ENCODE peak calls at places on chromosomes 7 and 10, in nine cellular contexts. B is left ventricle myocardium superior; A is ACHN; U is fibroblast of the aortic adventitia; Q is activated T-helper 2 cell treated with anti-CD3 and anti-CD28 coated beads, Interferon-gamma antibody, Interleukin-2, Interleukin-4, amounts not matched to agents 10 μg/mL and 5 μg/mL and 100 μg/mL, durations not matched to agents 14 hours and 24 hours and 36 hours; Z is GM18507; R is heart right ventricle; Y is nephron progenitor cell; K is astrocyte of the spinal cord. T is an unnamed sample.

GRCh38 chr10:110512461-110513187 is 14.9 kb downstream of the DUSP5 start:
- DNase-seq in R (no peak), Z (no peak), A (peak), K (peak), Y (no peak), B (no peak), U (peak), Q (no peak), T (peak)

GRCh38 chr7:108014747-108015682 is 12.1 kb upstream of the LAMB1 start:
- DNase-seq in U (peak), A (no peak), Z (no peak), Q (no peak), R (no peak), Y (no peak), B (no peak), K (peak), T (peak)

GRCh38 chr7:18638594-18639452 is 143.3 kb downstream of the HDAC9 start:
- DNase-seq in U (peak), Y (no peak), R (no peak), Z (no peak), Q (no peak), K (peak), A (no peak), B (no peak), T (peak)

GRCh38 chr10:3046941-3047621 is 20.3 kb upstream of the PFKP start:
- DNase-seq in Y (no peak), Z (no peak), Q (no peak), A (peak), U (no peak), B (no peak), K (peak), R (no peak), T (no peak)

GRCh38 chr7:55971045-55971444 is 6.7 kb downstream of the NIPSNAP2 start:
- DNase-seq in K (no peak), Q (no peak), Z (no peak), Y (no peak), B (peak), R (peak), A (peak), U (no peak), T (no peak)

GRCh38 chr7:2032876-2033407 is 199.8 kb downstream of the MAD1L1 start:
- DNase-seq in B (peak), Q (no peak), Y (no peak), A (no peak), U (no peak), Z (no peak), K (no peak), R (no peak), T (no peak)

GRCh38 chr10:75187961-75188426 is 22.6 kb upstream of the VDAC2 start:
- DNase-seq in Z (peak), Q (peak), B (no peak), U (peak), R (peak), K (peak), A (peak), Y (peak), T (peak)

GRCh38 chr7:30074422-30075030 is 46.3 kb downstream of the PLEKHA8 start:
- DNase-seq in R (no peak), K (peak), U (peak), A (peak), B (no peak), Y (no peak), Q (no peak), Z (no peak), T (peak)

GRCh38 chr10:22253578-22253882 is 35.7 kb upstream of the EBLN1 start:
- DNase-seq in K (no peak), U (no peak), R (peak), A (no peak), Q (no peak), B (peak), Z (no peak), Y (peak), T (peak)

GRCh38 chr7:101386177-101386557 is 23.5 kb downstream of the COL26A1 start:
- DNase-seq in Y (no peak), B (no peak), U (no peak), R (no peak), A (no peak), Z (no peak), K (no peak), Q (no peak), T (no peak)

GRCh38 chr7:37674534-37674933 is 9.0 kb upstream of the GPR141 start:
- DNase-seq in A (no peak), Q (no peak), Z (no peak), B (no peak), Y (no peak), K (no peak), R (no peak), U (no peak), T (no peak)

GRCh38 chr7:6497637-6497905 is 49.8 kb upstream of the DAGLB start:
- DNase-seq in R (no peak), U (no peak), Q (no peak), B (no peak), Y (no peak), A (no peak), Z (no peak), K (no peak), T (no peak)

GRCh38 chr7:76191783-76192240 is 9.9 kb upstream of the SRRM3 start:
- DNase-seq in Y (no peak), B (no peak), R (no peak), A (peak), K (peak), U (peak), Z (no peak), Q (no peak), T (peak)

GRCh38 chr10:68938117-68938516 is 17.9 kb upstream of the DDX21 start:
- DNase-seq in Z (no peak), U (peak), A (peak), B (no peak), Y (no peak), K (no peak), Q (no peak), R (no peak), T (no peak)

GRCh38 chr10:43594944-43595589 is 11.2 kb upstream of the ZNF485 start:
- DNase-seq in U (peak), Z (peak), A (peak), B (no peak), R (peak), K (peak), Q (peak), Y (no peak), T (peak)

GRCh38 chr10:21160116-21160515 is 263.0 kb upstream of the NEBL start:
- DNase-seq in Q (no peak), A (no peak), Z (no peak), U (no peak), Y (no peak), R (no peak), B (no peak), K (no peak), T (no peak)

GRCh38 chr7:28176174-28176573 is 4.4 kb downstream of the JAZF1 start:
- DNase-seq in Q (no peak), R (no peak), K (no peak), A (no peak), B (no peak), U (no peak), Y (no peak), Z (no peak), T (peak)

GRCh38 chr7:6228363-6228762 is 44.1 kb downstream of the CYTH3 start:
- DNase-seq in Q (no peak), U (no peak), Y (peak), K (peak), Z (no peak), B (no peak), A (no peak), R (peak), T (peak)

GRCh38 chr10:99785646-99786045 is 3.2 kb downstream of the ABCC2 start:
- DNase-seq in Y (no peak), Q (no peak), R (no peak), U (no peak), B (no peak), A (no peak), Z (no peak), K (no peak), T (no peak)

GRCh38 chr7:92813390-92814024 is 22.9 kb downstream of the CDK6 start:
- DNase-seq in U (no peak), Z (no peak), Q (no peak), B (no peak), K (peak), A (no peak), R (no peak), Y (no peak), T (peak)

GRCh38 chr10:69335063-69335587 is 56.8 kb downstream of the HK1 start:
- DNase-seq in Q (no peak), B (peak), Z (no peak), Y (no peak), A (no peak), R (peak), U (peak), K (peak), T (no peak)

GRCh38 chr10:124748206-124748605 is 4.0 kb upstream of the FAM53B start:
- DNase-seq in Y (no peak), Z (no peak), K (no peak), Q (no peak), B (no peak), A (no peak), R (no peak), U (no peak), T (peak)

GRCh38 chr10:31103096-31103495 is 71.4 kb upstream of the ZNF438 start:
- DNase-seq in Q (no peak), R (no peak), U (no peak), A (no peak), Y (peak), K (peak), B (no peak), Z (no peak), T (no peak)

GRCh38 chr7:151940048-151940845 is 16.0 kb upstream of the GALNTL5 start:
- DNase-seq in Q (no peak), Y (no peak), R (no peak), B (peak), Z (no peak), A (peak), K (peak), U (peak), T (peak)

GRCh38 chr10:74213571-74214162 is 62.6 kb downstream of the ADK start:
- DNase-seq in Z (no peak), K (peak), U (peak), A (peak), Q (no peak), R (peak), Y (no peak), B (peak), T (peak)

GRCh38 chr7:29950480-29950879 is 39.1 kb downstream of the SCRN1 start:
- DNase-seq in Q (no peak), K (no peak), R (no peak), B (no peak), Y (no peak), U (no peak), Z (no peak), A (no peak), T (no peak)

GRCh38 chr10:114174462-114175190 is 623 bp upstream of the CCDC186 start:
- DNase-seq in Y (no peak), A (no peak), B (peak), Z (no peak), R (peak), U (peak), Q (no peak), K (peak), T (peak)

GRCh38 chr7:78153285-78153684 is 354.7 kb downstream of the PHTF2 start:
- DNase-seq in R (no peak), A (no peak), Y (no peak), K (no peak), B (no peak), U (no peak), Q (no peak), Z (no peak), T (no peak)

GRCh38 chr7:99563650-99564049 is 5.2 kb downstream of the ZNF655 start:
- DNase-seq in Q (no peak), A (peak), Z (no peak), Y (no peak), K (peak), U (peak), R (no peak), B (no peak), T (peak)

GRCh38 chr10:70378122-70378521 is 4.3 kb downstream of the LRRC20 start:
- DNase-seq in R (no peak), Y (no peak), Q (no peak), B (no peak), U (peak), K (peak), Z (no peak), A (peak), T (peak)

GRCh38 chr7:30164567-30164966 is 29.8 kb downstream of the MTURN start:
- DNase-seq in Q (no peak), Y (peak), U (peak), Z (peak), B (no peak), R (no peak), A (peak), K (peak), T (peak)

T was measured in GM23248.